ENCODE peak calls at places on chromosome 18, in five cellular contexts. M is IMR-90, U is MM.1S, J is mesenchymal stem cell, C is GM23248. O is an unnamed sample.

GRCh38 chr18:8322486-8322885 is 286.8 kb upstream of the RAB12 start:
- DNase-seq in M (no peak), U (no peak), J (no peak), C (no peak), O (no peak)

GRCh38 chr18:60147326-60147725 is 225.2 kb downstream of the MC4R start:
- DNase-seq in M (no peak), U (no peak), J (peak; percentile 5), C (no peak), O (no peak)

GRCh38 chr18:73511751-73512525 is 635.7 kb downstream of the FBXO15 start:
- DNase-seq in M (peak; percentile 87), U (no peak), J (peak; percentile 34), C (peak; percentile 43), O (no peak)

GRCh38 chr18:37246779-37247340 is 318.7 kb downstream of the CELF4 start:
- DNase-seq in M (no peak), U (peak; percentile 67), J (no peak), C (no peak), O (no peak)

GRCh38 chr18:78240867-78241266 is 738.8 kb upstream of the SALL3 start:
- DNase-seq in M (no peak), U (no peak), J (no peak), C (no peak), O (no peak)

GRCh38 chr18:69401475-69402218 is 959 bp downstream of the DOK6 start:
- DNase-seq in M (peak; percentile 8), U (no peak), J (peak; percentile 36), C (peak; percentile 58), O (peak; percentile 65)

GRCh38 chr18:48838921-48839818 is 111.6 kb downstream of the SMAD7 start:
- DNase-seq in M (peak; percentile 73), U (no peak), J (peak; percentile 90), C (peak; percentile 91), O (peak; percentile 79)

GRCh38 chr18:48173557-48173956 is 235.6 kb downstream of the ZBTB7C start:
- DNase-seq in M (no peak), U (no peak), J (no peak), C (no peak), O (no peak)

GRCh38 chr18:69839989-69840388 is 107.7 kb downstream of the CD226 start:
- DNase-seq in M (no peak), U (no peak), J (no peak), C (no peak), O (no peak)

GRCh38 chr18:3966246-3966984 is 488.7 kb downstream of the DLGAP1 start:
- DNase-seq in M (peak; percentile 50), U (no peak), J (no peak), C (no peak), O (no peak)

GRCh38 chr18:32868424-32868823 is 95.6 kb upstream of the KLHL14 start:
- DNase-seq in M (no peak), U (no peak), J (no peak), C (no peak), O (no peak)

GRCh38 chr18:36265035-36265434 is 32.5 kb upstream of the FHOD3 start:
- DNase-seq in M (no peak), U (no peak), J (peak; percentile 9), C (no peak), O (peak; percentile 12)

GRCh38 chr18:49756671-49757362 is 56.5 kb downstream of the ACAA2 start:
- DNase-seq in M (no peak), U (no peak), J (no peak), C (no peak), O (no peak)

GRCh38 chr18:44887227-44887631 is 206.5 kb downstream of the SETBP1 start:
- DNase-seq in M (peak; percentile 2), U (peak; percentile 58), J (peak; percentile 62), C (peak; percentile 88), O (no peak)

GRCh38 chr18:44229693-44230108 is 451.0 kb upstream of the SETBP1 start:
- DNase-seq in M (peak; percentile 1), U (no peak), J (peak; percentile 3), C (peak; percentile 51), O (peak; percentile 78)

GRCh38 chr18:67597759-67598158 is 81.2 kb upstream of the DSEL start:
- DNase-seq in M (no peak), U (no peak), J (no peak), C (no peak), O (peak; percentile 36)

DNA sequence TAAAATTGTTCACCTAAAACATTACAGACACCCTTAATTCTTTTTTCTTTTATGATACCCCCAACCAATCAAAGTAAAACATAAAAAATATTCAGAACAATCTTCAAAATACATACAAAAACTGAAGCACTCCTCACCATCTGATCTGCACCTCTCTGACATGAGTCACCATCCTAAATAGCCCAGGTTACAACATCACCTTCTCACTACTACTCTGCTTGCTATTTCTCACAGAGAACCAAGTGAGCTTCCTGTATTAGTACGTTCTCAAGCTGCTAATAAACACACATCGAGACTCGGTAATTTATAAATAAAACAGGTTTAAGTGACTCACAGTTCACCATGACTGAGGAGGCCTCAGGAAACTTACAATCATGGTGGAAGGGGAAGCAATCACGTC is 183.5 kb downstream of the CBLN2 start:
- DNase-seq in M (no peak), U (no peak), J (no peak), C (no peak), O (no peak)
- H3K9ac ChIP-seq in M (no peak overlapping the region), U (no peak overlapping the region), J (no peak overlapping the region), C (no peak overlapping the region), O (no peak overlapping the region)

GRCh38 chr18:54241483-54241882 is 17.0 kb upstream of the MBD2 start:
- DNase-seq in M (no peak), U (no peak), J (no peak), C (no peak), O (no peak)

GRCh38 chr18:54240629-54241107 is 16.2 kb upstream of the MBD2 start:
- DNase-seq in M (no peak), U (no peak), J (no peak), C (no peak), O (no peak)

GRCh38 chr18:54235871-54236270 is 11.4 kb upstream of the MBD2 start:
- DNase-seq in M (no peak), U (no peak), J (peak; percentile 61), C (no peak), O (no peak)

GRCh38 chr18:54239091-54239490 is 14.6 kb upstream of the MBD2 start:
- DNase-seq in M (no peak), U (no peak), J (no peak), C (no peak), O (peak; percentile 16)

GRCh38 chr18:54238181-54238936 is 13.9 kb upstream of the MBD2 start:
- DNase-seq in M (no peak), U (no peak), J (no peak), C (no peak), O (no peak)
- H3K9ac ChIP-seq in M (no peak overlapping the region), U (no peak overlapping the region), J (no peak overlapping the region), C (no peak overlapping the region), O (no peak overlapping the region)

GRCh38 chr18:75070625-75071483 is 138.1 kb downstream of the PTGR3 start:
- DNase-seq in M (peak; percentile 90), U (no peak), J (peak; percentile 75), C (peak; percentile 89), O (peak; percentile 56)
- H3K9ac ChIP-seq in M (no peak overlapping the region), U (no peak overlapping the region), J (no peak overlapping the region), C (peak overlapping the region; percentile 10), O (no peak overlapping the region)

GRCh38 chr18:56479836-56480235 is 158.6 kb downstream of the TXNL1 start:
- DNase-seq in M (no peak), U (no peak), J (no peak), C (no peak), O (peak; percentile 6)
- H3K9ac ChIP-seq in M (no peak overlapping the region), U (no peak overlapping the region), J (no peak overlapping the region), C (no peak overlapping the region), O (no peak overlapping the region)

DNA sequence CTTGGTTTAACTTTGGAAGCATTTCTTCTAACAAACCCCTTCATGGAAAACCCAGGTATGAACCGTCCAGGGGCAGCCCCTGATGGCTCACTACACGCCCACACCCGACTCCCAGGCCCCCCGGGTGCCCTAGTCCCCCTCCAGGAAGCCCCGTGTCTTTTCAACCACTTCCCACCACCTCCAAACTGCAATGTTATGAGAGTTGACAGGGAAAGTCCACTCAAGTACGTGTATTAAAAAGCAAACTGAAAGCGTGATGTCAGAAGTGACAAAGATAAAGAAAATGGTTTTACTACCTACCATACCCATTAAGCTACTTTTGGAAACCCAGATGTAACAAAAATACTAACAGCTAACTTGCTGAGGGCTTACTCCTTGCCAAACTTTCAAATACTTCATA is 51.5 kb downstream of the L3MBTL4 start:
- DNase-seq in M (no peak), U (no peak), J (no peak), C (no peak), O (no peak)
- H3K9ac ChIP-seq in M (no peak overlapping the region), U (no peak overlapping the region), J (no peak overlapping the region), C (no peak overlapping the region), O (no peak overlapping the region)

GRCh38 chr18:28079883-28080282 is 97.0 kb downstream of the CDH2 start:
- DNase-seq in M (no peak), U (no peak), J (no peak), C (no peak), O (no peak)
- H3K9ac ChIP-seq in M (no peak overlapping the region), U (no peak overlapping the region), J (no peak overlapping the region), C (no peak overlapping the region), O (no peak overlapping the region)

GRCh38 chr18:23718243-23718720 is 29.0 kb downstream of the LAMA3 start:
- DNase-seq in M (peak; percentile 79), U (no peak), J (peak; percentile 67), C (peak; percentile 88), O (peak; percentile 84)

GRCh38 chr18:23718731-23719130 is 29.5 kb downstream of the LAMA3 start:
- DNase-seq in M (no peak), U (no peak), J (no peak), C (no peak), O (no peak)

GRCh38 chr18:23716516-23716915 is 27.3 kb downstream of the LAMA3 start:
- DNase-seq in M (peak; percentile 88), U (no peak), J (peak; percentile 87), C (peak; percentile 94), O (peak; percentile 85)

GRCh38 chr18:23719634-23720201 is 30.5 kb downstream of the LAMA3 start:
- DNase-seq in M (peak; percentile 98), U (no peak), J (peak; percentile 95), C (peak; percentile 96), O (peak; percentile 86)

GRCh38 chr18:23716966-23717365 is 27.7 kb downstream of the LAMA3 start:
- DNase-seq in M (no peak), U (no peak), J (peak; percentile 28), C (peak; percentile 42), O (peak; percentile 25)
- H3K9ac ChIP-seq in M (no peak overlapping the region), U (no peak overlapping the region), J (peak overlapping the region; percentile 3), C (peak overlapping the region; percentile 45), O (no peak overlapping the region)

GRCh38 chr18:63253018-63253417 is 66.6 kb downstream of the BCL2 start:
- DNase-seq in M (no peak), U (no peak), J (peak; percentile 15), C (no peak), O (no peak)
- H3K9ac ChIP-seq in M (no peak overlapping the region), U (peak overlapping the region; percentile 38), J (peak overlapping the region; percentile 78), C (no peak overlapping the region), O (peak overlapping the region; percentile 41)

O was measured in adipocyte.